ENCODE peak calls at places on chromosome 5, in seven cellular contexts. One of them, this sample, is unnamed.

GRCh38 chr5:103582364-103582763 is 19.8 kb upstream of the NUDT12 start:
- DNase-seq in HCT116: peak; percentile 53
- DNase-seq in HepG2: peak; percentile 35
- DNase-seq in K562: peak; percentile 61
- DNase-seq in SK-N-SH: peak; percentile 32
- DNase-seq in H1: no peak
- DNase-seq in GM12878: peak; percentile 5
- DNase-seq in this sample: no peak

GRCh38 chr5:159262859-159263568 is at the start of gene UBLCP1:
- DNase-seq in HCT116: peak; percentile 78
- DNase-seq in HepG2: peak; percentile 76
- DNase-seq in K562: peak; percentile 90
- DNase-seq in SK-N-SH: peak; percentile 90
- DNase-seq in H1: peak; percentile 31
- DNase-seq in GM12878: peak; percentile 60
- DNase-seq in this sample: peak; percentile 61

GRCh38 chr5:18281947-18282557 is 647.8 kb downstream of the TAF11L14 start:
- DNase-seq in HCT116: no peak
- DNase-seq in HepG2: peak; percentile 17
- DNase-seq in K562: peak; percentile 4
- DNase-seq in SK-N-SH: peak; percentile 51
- DNase-seq in H1: no peak
- DNase-seq in GM12878: no peak
- DNase-seq in this sample: no peak

GRCh38 chr5:132394681-132395259 is 25.3 kb downstream of the SLC22A5 start:
- DNase-seq in HCT116: no peak
- DNase-seq in HepG2: no peak
- DNase-seq in K562: no peak
- DNase-seq in SK-N-SH: no peak
- DNase-seq in H1: no peak
- DNase-seq in GM12878: no peak
- DNase-seq in this sample: no peak

GRCh38 chr5:159178978-159179377 is 30.4 kb downstream of the RNF145 start:
- DNase-seq in HCT116: peak; percentile 75
- DNase-seq in HepG2: peak; percentile 29
- DNase-seq in K562: peak; percentile 73
- DNase-seq in SK-N-SH: no peak
- DNase-seq in H1: no peak
- DNase-seq in GM12878: peak; percentile 51
- DNase-seq in this sample: no peak

GRCh38 chr5:126046996-126047395 is 376.2 kb upstream of the GRAMD2B start:
- DNase-seq in HCT116: no peak
- DNase-seq in HepG2: no peak
- DNase-seq in K562: no peak
- DNase-seq in SK-N-SH: no peak
- DNase-seq in H1: no peak
- DNase-seq in GM12878: no peak
- DNase-seq in this sample: no peak

GRCh38 chr5:145739824-145740223 is 95.3 kb downstream of the PRELID2 start:
- DNase-seq in HCT116: no peak
- DNase-seq in HepG2: no peak
- DNase-seq in K562: no peak
- DNase-seq in SK-N-SH: no peak
- DNase-seq in H1: no peak
- DNase-seq in GM12878: no peak
- DNase-seq in this sample: no peak

GRCh38 chr5:153476767-153477166 is 13.7 kb upstream of the GRIA1 start:
- DNase-seq in HCT116: peak; percentile 40
- DNase-seq in HepG2: no peak
- DNase-seq in K562: no peak
- DNase-seq in SK-N-SH: no peak
- DNase-seq in H1: no peak
- DNase-seq in GM12878: no peak
- DNase-seq in this sample: no peak

GRCh38 chr5:17219006-17219422 is 1.6 kb downstream of the BASP1 start:
- DNase-seq in HCT116: no peak
- DNase-seq in HepG2: no peak
- DNase-seq in K562: no peak
- DNase-seq in SK-N-SH: peak; percentile 76
- DNase-seq in H1: no peak
- DNase-seq in GM12878: no peak
- DNase-seq in this sample: no peak

GRCh38 chr5:142587354-142587965 is 98.4 kb downstream of the FGF1 start:
- DNase-seq in HCT116: peak; percentile 12
- DNase-seq in HepG2: peak; percentile 15
- DNase-seq in K562: peak; percentile 68
- DNase-seq in SK-N-SH: no peak
- DNase-seq in H1: no peak
- DNase-seq in GM12878: no peak
- DNase-seq in this sample: peak; percentile 33

GRCh38 chr5:27026791-27027190 is 11.6 kb downstream of the CDH9 start:
- DNase-seq in HCT116: no peak
- DNase-seq in HepG2: no peak
- DNase-seq in K562: no peak
- DNase-seq in SK-N-SH: no peak
- DNase-seq in H1: no peak
- DNase-seq in GM12878: no peak
- DNase-seq in this sample: no peak

GRCh38 chr5:151733727-151734408 is 24.6 kb downstream of the ATOX1 start:
- DNase-seq in HCT116: no peak
- DNase-seq in HepG2: no peak
- DNase-seq in K562: no peak
- DNase-seq in SK-N-SH: no peak
- DNase-seq in H1: no peak
- DNase-seq in GM12878: no peak
- DNase-seq in this sample: no peak

GRCh38 chr5:33046091-33046490 is 335.0 kb downstream of the NPR3 start:
- DNase-seq in HCT116: no peak
- DNase-seq in HepG2: no peak
- DNase-seq in K562: no peak
- DNase-seq in SK-N-SH: no peak
- DNase-seq in H1: no peak
- DNase-seq in GM12878: no peak
- DNase-seq in this sample: no peak

GRCh38 chr5:33049845-33050244 is 338.7 kb downstream of the NPR3 start:
- DNase-seq in HCT116: peak; percentile 78
- DNase-seq in HepG2: peak; percentile 18
- DNase-seq in K562: no peak
- DNase-seq in SK-N-SH: peak; percentile 4
- DNase-seq in H1: no peak
- DNase-seq in GM12878: no peak
- DNase-seq in this sample: no peak

GRCh38 chr5:33043598-33043997 is 332.5 kb downstream of the NPR3 start:
- DNase-seq in HCT116: no peak
- DNase-seq in HepG2: no peak
- DNase-seq in K562: no peak
- DNase-seq in SK-N-SH: no peak
- DNase-seq in H1: no peak
- DNase-seq in GM12878: no peak
- DNase-seq in this sample: no peak

GRCh38 chr5:33048315-33048714 is 337.2 kb downstream of the NPR3 start:
- DNase-seq in HCT116: no peak
- DNase-seq in HepG2: no peak
- DNase-seq in K562: no peak
- DNase-seq in SK-N-SH: no peak
- DNase-seq in H1: no peak
- DNase-seq in GM12878: no peak
- DNase-seq in this sample: no peak

DNA sequence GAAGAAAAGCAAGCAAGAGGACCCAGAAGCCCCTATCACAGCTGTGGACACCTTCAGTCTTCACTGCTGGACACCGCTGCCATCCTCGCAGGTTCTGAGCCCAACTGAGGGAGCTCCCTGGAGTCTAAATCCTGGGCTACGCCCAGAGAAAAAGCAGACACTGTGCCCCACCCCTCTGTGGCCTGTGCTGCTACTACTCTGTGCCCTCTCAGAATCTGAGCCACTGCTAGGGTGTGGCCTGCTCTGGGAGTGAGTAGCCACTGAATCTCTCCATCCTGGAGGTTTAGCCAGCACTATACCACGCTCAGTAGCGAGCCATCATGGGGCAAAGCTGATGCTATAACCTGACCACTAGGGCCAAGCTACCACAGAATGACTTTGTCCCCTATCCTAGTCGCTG is 338.2 kb downstream of the NPR3 start:
- DNase-seq in HCT116: peak; percentile 69
- DNase-seq in HepG2: no peak
- DNase-seq in K562: no peak
- DNase-seq in SK-N-SH: no peak
- DNase-seq in H1: no peak
- DNase-seq in GM12878: no peak
- DNase-seq in this sample: no peak
- TF ChIP-seq YY1 in HCT116: no peak
- TF ChIP-seq YY1 in HepG2: no peak
- TF ChIP-seq YY1 in K562: no peak
- TF ChIP-seq YY1 in SK-N-SH: no peak
- TF ChIP-seq YY1 in H1: no peak
- TF ChIP-seq YY1 in GM12878: no peak
- TF ChIP-seq YY1 in this sample: no peak

GRCh38 chr5:170861855-170862766 is at the start of gene RANBP17:
- DNase-seq in HCT116: peak; percentile 53
- DNase-seq in HepG2: no peak
- DNase-seq in K562: no peak
- DNase-seq in SK-N-SH: peak; percentile 95
- DNase-seq in H1: peak; percentile 64
- DNase-seq in GM12878: no peak
- DNase-seq in this sample: peak; percentile 73

GRCh38 chr5:170865622-170866021 is 3.8 kb downstream of the RANBP17 start:
- DNase-seq in HCT116: no peak
- DNase-seq in HepG2: no peak
- DNase-seq in K562: no peak
- DNase-seq in SK-N-SH: no peak
- DNase-seq in H1: no peak
- DNase-seq in GM12878: peak; percentile 26
- DNase-seq in this sample: no peak

GRCh38 chr5:170863646-170864045 is 1.8 kb downstream of the RANBP17 start:
- DNase-seq in HCT116: no peak
- DNase-seq in HepG2: no peak
- DNase-seq in K562: no peak
- DNase-seq in SK-N-SH: no peak
- DNase-seq in H1: no peak
- DNase-seq in GM12878: no peak
- DNase-seq in this sample: no peak

GRCh38 chr5:170867825-170868224 is 6.0 kb downstream of the RANBP17 start:
- DNase-seq in HCT116: no peak
- DNase-seq in HepG2: no peak
- DNase-seq in K562: no peak
- DNase-seq in SK-N-SH: no peak
- DNase-seq in H1: no peak
- DNase-seq in GM12878: no peak
- DNase-seq in this sample: no peak
- H3K4me3 ChIP-seq in HCT116: no peak overlapping the region
- H3K4me3 ChIP-seq in HepG2: no peak overlapping the region
- H3K4me3 ChIP-seq in K562: no peak overlapping the region
- H3K4me3 ChIP-seq in SK-N-SH: no peak overlapping the region
- H3K4me3 ChIP-seq in H1: no peak overlapping the region
- H3K4me3 ChIP-seq in GM12878: no peak overlapping the region
- H3K4me3 ChIP-seq in this sample: no peak overlapping the region

GRCh38 chr5:5140051-5141010 is at the start of gene ADAMTS16:
- DNase-seq in HCT116: no peak
- DNase-seq in HepG2: no peak
- DNase-seq in K562: no peak
- DNase-seq in SK-N-SH: peak; percentile 74
- DNase-seq in H1: no peak
- DNase-seq in GM12878: no peak
- DNase-seq in this sample: no peak

GRCh38 chr5:5141011-5141599 is 975 bp downstream of the ADAMTS16 start:
- DNase-seq in HCT116: no peak
- DNase-seq in HepG2: no peak
- DNase-seq in K562: no peak
- DNase-seq in SK-N-SH: no peak
- DNase-seq in H1: no peak
- DNase-seq in GM12878: no peak
- DNase-seq in this sample: no peak

GRCh38 chr5:5141625-5142527 is 1.7 kb downstream of the ADAMTS16 start:
- DNase-seq in HCT116: peak; percentile 45
- DNase-seq in HepG2: peak; percentile 55
- DNase-seq in K562: peak; percentile 78
- DNase-seq in SK-N-SH: peak; percentile 53
- DNase-seq in H1: no peak
- DNase-seq in GM12878: no peak
- DNase-seq in this sample: peak; percentile 48

GRCh38 chr5:5135957-5136676 is 4.0 kb upstream of the ADAMTS16 start:
- DNase-seq in HCT116: no peak
- DNase-seq in HepG2: peak; percentile 81
- DNase-seq in K562: no peak
- DNase-seq in SK-N-SH: no peak
- DNase-seq in H1: no peak
- DNase-seq in GM12878: no peak
- DNase-seq in this sample: no peak

DNA sequence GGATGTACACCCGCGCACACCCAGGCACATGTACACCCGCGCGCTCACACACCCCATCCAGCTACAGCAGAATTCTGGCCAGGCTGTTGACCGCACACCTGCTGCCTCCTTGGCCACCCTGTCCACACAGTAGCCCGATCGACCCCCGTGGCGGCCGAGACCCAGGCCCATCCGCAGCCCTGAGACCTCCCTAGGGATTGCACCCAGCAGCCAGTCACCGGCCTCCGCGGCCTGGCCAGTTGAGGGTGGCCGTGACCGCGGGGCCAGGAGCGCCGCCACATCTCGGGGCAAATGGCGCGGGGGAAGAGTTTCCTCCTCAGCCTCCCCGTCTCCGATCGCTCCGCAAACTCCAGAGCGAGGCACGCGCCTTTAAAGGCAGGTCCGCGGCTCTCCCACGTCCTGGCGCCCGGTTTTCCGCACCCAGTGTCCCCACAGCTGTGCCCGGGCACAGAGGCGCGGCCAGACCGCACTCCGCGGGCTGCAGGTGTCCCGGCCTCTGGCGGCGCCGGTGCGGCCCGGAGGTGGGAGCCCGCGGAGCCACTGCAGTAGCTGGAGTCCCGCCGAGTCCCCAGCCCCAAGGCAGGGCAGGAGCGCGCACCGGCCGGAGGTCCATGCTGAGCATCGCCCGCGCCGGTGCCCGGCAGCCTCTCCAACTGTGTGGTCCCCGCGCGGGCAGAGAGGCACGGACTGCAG is 626 bp upstream of the ADAMTS16 start:
- DNase-seq in HCT116: no peak
- DNase-seq in HepG2: no peak
- DNase-seq in K562: no peak
- DNase-seq in SK-N-SH: peak; percentile 72
- DNase-seq in H1: no peak
- DNase-seq in GM12878: no peak
- DNase-seq in this sample: no peak
- H3K9ac ChIP-seq in HCT116: no peak overlapping the region
- H3K9ac ChIP-seq in HepG2: no peak overlapping the region
- H3K9ac ChIP-seq in K562: no peak overlapping the region
- H3K9ac ChIP-seq in SK-N-SH: no peak overlapping the region
- H3K9ac ChIP-seq in H1: peak overlapping the region; percentile 67
- H3K9ac ChIP-seq in GM12878: no peak overlapping the region
- H3K9ac ChIP-seq in this sample: peak overlapping the region; percentile 86

DNA sequence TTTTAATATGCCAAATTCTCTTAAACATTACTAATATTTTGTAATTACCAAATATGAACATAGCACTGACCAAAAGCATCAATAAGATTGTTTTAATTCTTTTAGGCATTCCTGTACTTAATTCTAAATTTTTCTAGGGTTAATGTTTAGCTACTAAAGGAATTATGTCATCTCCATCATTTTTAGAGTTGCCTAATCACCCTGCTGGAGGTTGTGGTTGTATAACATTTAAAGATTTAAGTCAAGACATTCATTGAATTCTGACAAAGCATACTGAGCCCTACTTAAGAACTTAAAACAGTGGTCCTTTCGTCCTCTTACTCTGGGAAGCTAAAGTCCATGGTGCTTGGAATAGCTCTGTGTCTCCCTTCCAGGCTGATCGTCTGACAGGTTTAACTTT is 28.1 kb upstream of the DAB2 start:
- DNase-seq in HCT116: no peak
- DNase-seq in HepG2: no peak
- DNase-seq in K562: no peak
- DNase-seq in SK-N-SH: no peak
- DNase-seq in H1: no peak
- DNase-seq in GM12878: no peak
- DNase-seq in this sample: no peak
- TF ChIP-seq YY1 in HCT116: no peak
- TF ChIP-seq YY1 in HepG2: no peak
- TF ChIP-seq YY1 in K562: no peak
- TF ChIP-seq YY1 in SK-N-SH: no peak
- TF ChIP-seq YY1 in H1: no peak
- TF ChIP-seq YY1 in GM12878: no peak
- TF ChIP-seq YY1 in this sample: no peak